ENCODE peak calls at places on chromosomes 1 and 21, in four cellular contexts. D is right lobe of liver, N is fibroblast of lung, X is GM20000. T is an unnamed sample.

GRCh38 chr1:156129687-156130577 is 15.4 kb downstream of the LMNA start:
- DNase-seq in X (peak; percentile 74), N (peak; percentile 97), D (peak; percentile 67), T (peak; percentile 77)

GRCh38 chr1:245337829-245338484 is 183.2 kb downstream of the KIF26B start:
- DNase-seq in N (peak; percentile 32), X (no peak), D (no peak), T (no peak)

GRCh38 chr1:88935522-88936222 is 44.3 kb upstream of the GTF2B start:
- DNase-seq in N (peak; percentile 66), X (peak; percentile 36), D (no peak), T (peak; percentile 34)

GRCh38 chr1:30808067-30808662 is 50.6 kb upstream of the LAPTM5 start:
- DNase-seq in X (no peak), N (no peak), D (no peak), T (no peak)

GRCh38 chr1:244897476-244898254 is 33.3 kb upstream of the HNRNPU start:
- DNase-seq in X (no peak), D (no peak), N (no peak), T (no peak)

GRCh38 chr1:97247196-97247595 is 525.6 kb downstream of the PTBP2 start:
- DNase-seq in N (peak; percentile 73), D (no peak), X (no peak), T (no peak)

GRCh38 chr1:178940022-178940765 is 69.3 kb upstream of the ANGPTL1 start:
- DNase-seq in D (no peak), X (no peak), N (peak; percentile 85), T (no peak)

GRCh38 chr1:59177756-59178155 is 119.1 kb upstream of the FGGY start:
- DNase-seq in N (no peak), X (no peak), D (no peak), T (no peak)

GRCh38 chr1:923131-923990 is at the start of gene SAMD11:
- DNase-seq in N (peak; percentile 78), D (peak; percentile 80), X (no peak), T (no peak)

GRCh38 chr1:204846546-204846945 is 24.1 kb upstream of the NFASC start:
- DNase-seq in D (no peak), N (no peak), X (no peak), T (no peak)

GRCh38 chr21:35857082-35857481 is 203.2 kb downstream of the SETD4 start:
- DNase-seq in D (no peak), N (no peak), X (no peak), T (no peak)

GRCh38 chr1:68078647-68079046 is 28.2 kb upstream of the DIRAS3 start:
- DNase-seq in D (no peak), N (no peak), X (no peak), T (no peak)

GRCh38 chr1:54246097-54246721 is 46.2 kb downstream of the MRPL37 start:
- DNase-seq in X (no peak), N (no peak), D (no peak), T (no peak)

GRCh38 chr21:38503588-38503987 is 5.3 kb upstream of the ERG start:
- DNase-seq in N (peak; percentile 38), X (no peak), D (no peak), T (no peak)

GRCh38 chr1:97340951-97341350 is 579.9 kb downstream of the DPYD start:
- DNase-seq in N (peak; percentile 77), D (no peak), X (no peak), T (no peak)

GRCh38 chr1:22869325-22869724 is 103.3 kb downstream of the LACTBL1 start:
- DNase-seq in N (no peak), X (no peak), D (no peak), T (no peak)

DNA sequence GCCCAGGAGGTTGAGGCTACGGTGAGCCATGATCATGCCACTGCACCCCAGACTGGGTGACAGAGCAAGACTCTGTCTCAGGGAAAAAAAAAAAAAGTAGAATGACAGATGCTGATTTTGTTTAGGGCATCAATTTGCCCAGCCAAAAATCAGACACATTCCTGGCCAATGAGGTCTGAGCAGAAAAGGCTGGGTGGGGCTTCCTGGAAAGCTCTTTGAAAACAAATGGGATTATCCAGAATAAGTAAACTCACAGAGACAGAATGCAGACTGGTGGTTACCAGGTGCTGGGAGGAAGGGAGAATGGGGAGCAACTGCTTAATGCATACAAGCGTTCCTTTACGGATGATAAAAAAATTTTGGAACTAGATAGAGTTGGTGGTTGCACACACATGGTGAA is 10.1 kb upstream of the CITED4 start:
- DNase-seq in D (no peak), N (no peak), X (no peak), T (no peak)
- TF ChIP-seq CTCF in D (no peak), N (no peak), X (no peak), T (no peak)

DNA sequence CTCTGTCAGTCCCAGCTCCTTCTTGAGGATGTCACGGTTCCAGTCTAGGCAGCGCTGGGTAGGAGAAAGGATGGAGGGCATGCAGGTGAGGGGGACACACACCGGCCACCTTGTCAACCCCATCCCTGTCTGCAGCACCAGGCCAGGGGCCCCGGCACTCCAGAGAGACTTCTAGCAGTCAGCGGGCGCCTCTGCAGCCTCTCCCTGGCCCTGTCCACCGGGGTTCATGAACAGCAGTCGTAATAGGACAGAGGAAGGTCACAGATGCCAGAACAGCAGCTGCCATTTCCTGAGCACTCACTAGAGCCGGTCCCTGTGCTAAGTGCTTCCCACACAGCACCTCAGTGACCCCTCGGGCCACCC is 16.3 kb upstream of the SDHB start:
- DNase-seq in D (no peak), N (no peak), X (no peak), T (no peak)
- TF ChIP-seq CTCF in D (no peak), N (no peak), X (no peak), T (no peak)

GRCh38 chr1:10686404-10687040 is 109.9 kb downstream of the CASZ1 start:
- DNase-seq in N (no peak), D (no peak), X (no peak), T (no peak)
- TF ChIP-seq CTCF in N (peak; percentile 9), D (no peak), X (no peak), T (no peak)

GRCh38 chr21:30408782-30409494 is 13.1 kb downstream of the KRTAP13-1 start:
- DNase-seq in X (no peak), N (peak; percentile 5), D (peak; percentile 25), T (no peak)
- TF ChIP-seq CTCF in X (no peak), N (no peak), D (peak; percentile 30), T (no peak)

GRCh38 chr1:62038594-62039284 is 155.9 kb upstream of the L1TD1 start:
- DNase-seq in N (no peak), X (no peak), D (no peak), T (no peak)
- TF ChIP-seq CTCF in N (no peak), X (no peak), D (no peak), T (no peak)

GRCh38 chr1:6261615-6261995 is 707 bp upstream of the GPR153 start:
- DNase-seq in N (no peak), X (no peak), D (no peak), T (no peak)

GRCh38 chr1:6260961-6261614 is at the start of gene GPR153:
- DNase-seq in N (peak; percentile 36), D (peak; percentile 56), X (peak; percentile 90), T (peak; percentile 82)

GRCh38 chr1:6263716-6264115 is 2.8 kb upstream of the GPR153 start:
- DNase-seq in N (peak; percentile 41), D (no peak), X (no peak), T (no peak)

GRCh38 chr1:6260433-6260934 is 414 bp downstream of the GPR153 start:
- DNase-seq in N (no peak), D (no peak), X (peak; percentile 77), T (peak; percentile 58)

DNA sequence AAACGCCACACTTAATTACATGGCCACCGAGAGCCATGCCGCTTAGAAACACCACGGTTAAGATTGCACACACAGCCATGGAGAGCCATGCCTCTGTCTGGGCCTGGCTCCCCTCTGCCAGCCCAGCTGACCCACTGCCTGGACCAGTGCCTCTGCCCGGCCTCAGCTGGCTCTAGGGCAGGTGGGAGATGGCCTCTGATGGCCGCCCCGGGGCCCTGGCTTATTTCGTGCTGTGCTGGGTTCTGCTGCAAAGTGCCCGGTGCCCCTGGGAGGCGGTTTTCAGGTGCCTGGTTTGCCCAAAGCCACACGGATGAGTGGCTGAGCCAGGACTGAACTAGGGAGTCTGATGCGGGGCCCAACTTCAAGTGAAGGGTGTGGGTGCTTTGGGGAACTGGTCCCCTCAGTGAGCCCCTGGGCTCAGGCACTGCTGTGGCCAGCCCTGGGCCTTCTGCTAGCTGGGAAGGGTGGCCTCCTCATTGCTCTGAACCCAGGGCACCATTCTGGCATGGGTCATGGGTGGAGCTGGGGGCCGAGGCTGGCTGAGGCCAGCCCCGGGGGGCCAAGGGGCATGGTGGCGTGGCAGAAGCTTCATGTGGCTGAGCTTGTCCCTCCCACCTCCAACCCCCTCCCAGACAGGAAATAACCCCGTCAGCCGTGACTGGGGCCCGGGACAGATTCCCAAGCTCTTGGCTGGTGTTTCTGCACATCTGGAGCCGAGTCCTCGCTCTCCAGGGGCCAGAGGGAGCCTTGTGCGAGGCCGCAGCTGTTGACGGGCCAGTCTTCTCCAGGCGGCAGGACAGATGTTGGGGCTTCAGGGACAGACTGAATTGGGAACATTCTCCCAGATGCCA is 1.9 kb upstream of the GPR153 start:
- DNase-seq in N (peak; percentile 82), X (no peak), D (no peak), T (no peak)
- TF ChIP-seq CTCF in N (no peak), X (no peak), D (no peak), T (no peak)

DNA sequence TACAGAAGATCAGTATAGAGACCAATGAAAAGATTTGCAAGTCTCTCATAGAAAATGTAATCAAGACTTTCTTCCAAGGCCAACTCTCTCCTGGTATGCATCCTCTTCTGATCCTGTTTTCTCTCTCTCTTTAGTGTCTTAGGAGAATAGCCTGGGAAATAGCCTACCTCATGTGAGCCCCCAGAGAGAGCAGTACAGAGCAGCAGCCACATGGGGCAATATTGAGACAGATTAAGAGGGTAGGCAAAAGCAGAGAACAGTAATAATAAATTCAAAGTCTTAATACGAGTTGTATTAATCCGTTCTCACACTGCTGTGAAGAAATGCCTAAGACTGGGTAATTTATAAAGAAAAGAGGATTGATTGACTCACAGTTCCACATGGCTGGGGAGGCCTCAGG is 61.4 kb downstream of the RNASEL start:
- DNase-seq in D (no peak), N (no peak), X (no peak), T (no peak)
- TF ChIP-seq CTCF in D (no peak), N (no peak), X (no peak), T (no peak)

T was measured in GM10248.